ENCODE peak calls at places on chromosomes 2 and 18, in nine cellular contexts. V, N, Y, A, J, T, K, X and D are unnamed samples.
A peak's percentile ranks its signal among the peaks of the same experiment; 100 is the strongest.

GRCh38 chr2:233301248-233301647 is 6.4 kb upstream of the SAG start:
- DNase-seq in J (no peak), K (no peak), A (no peak), X (no peak), Y (no peak), T (no peak), V (no peak), N (no peak), D (no peak)

GRCh38 chr2:195810340-195811098 is 153.5 kb downstream of the SLC39A10 start:
- DNase-seq in J (no peak), T (no peak), X (no peak), V (no peak), Y (no peak), A (no peak), K (no peak), N (no peak), D (no peak)

GRCh38 chr2:166434491-166434890 is 58.7 kb upstream of the SCN9A start:
- DNase-seq in J (no peak), X (peak; percentile 3), Y (no peak), A (no peak), V (no peak), K (no peak), N (no peak), T (no peak), D (no peak)

GRCh38 chr2:207796585-207797350 is 27.1 kb upstream of the FZD5 start:
- DNase-seq in Y (peak; percentile 56), X (peak; percentile 40), K (no peak), A (no peak), N (no peak), J (peak; percentile 28), T (no peak), V (peak; percentile 95), D (no peak)

GRCh38 chr2:28717339-28717758 is 34.3 kb upstream of the PPP1CB start:
- DNase-seq in V (peak; percentile 44), K (no peak), Y (no peak), X (no peak), N (no peak), T (peak; percentile 7), J (peak; percentile 60), A (no peak), D (no peak)

GRCh38 chr18:74982946-74983635 is 225.8 kb downstream of the PTGR3 start:
- DNase-seq in V (no peak), X (no peak), T (no peak), N (no peak), J (no peak), A (no peak), Y (no peak), K (no peak), D (no peak)

GRCh38 chr2:216195565-216195978 is 86.4 kb downstream of the XRCC5 start:
- DNase-seq in X (no peak), Y (no peak), N (no peak), A (no peak), V (no peak), T (no peak), K (no peak), J (peak; percentile 75), D (no peak)

GRCh38 chr2:99611034-99611433 is 121.2 kb upstream of the REV1 start:
- DNase-seq in J (no peak), X (no peak), N (no peak), K (no peak), V (no peak), T (no peak), A (no peak), Y (no peak), D (no peak)

GRCh38 chr2:197273485-197273884 is 37.1 kb downstream of the ANKRD44 start:
- DNase-seq in A (no peak), J (no peak), Y (no peak), T (no peak), V (no peak), N (no peak), K (no peak), X (no peak), D (no peak)

GRCh38 chr2:230170532-230170931 is 49.3 kb downstream of the SP110 start:
- DNase-seq in X (peak; percentile 31), N (no peak), T (peak; percentile 3), V (no peak), K (no peak), A (no peak), J (no peak), Y (no peak), D (no peak)

GRCh38 chr2:236733156-236733555 is 163.5 kb downstream of the ACKR3 start:
- DNase-seq in T (no peak), K (no peak), V (no peak), N (no peak), A (no peak), Y (no peak), J (no peak), X (no peak), D (no peak)